ENCODE peak calls at places on chromosomes 5 and 9, in eight cellular contexts. Q is lung; F is CD4-positive, CD25-positive, alpha-beta regulatory T cell; B is tibial artery; N is cardiac muscle cell; D is neural progenitor cell; M is prostate gland; U is PC-9. J is an unnamed sample.

GRCh38 chr5:158277276-158277675 is 418.3 kb upstream of the CLINT1 start:
- DNase-seq in Q (no peak), F (no peak), B (no peak), N (no peak), D (no peak), M (no peak), U (no peak), J (no peak)

GRCh38 chr5:39192449-39193160 is 26.8 kb downstream of the FYB1 start:
- DNase-seq in Q (no peak), F (no peak), B (no peak), N (no peak), D (no peak), M (no peak), U (no peak), J (no peak)

GRCh38 chr5:54146906-54147305 is 163.5 kb downstream of the ARL15 start:
- DNase-seq in Q (no peak), F (no peak), B (no peak), N (no peak), D (no peak), M (no peak), U (no peak), J (no peak)

GRCh38 chr5:56152437-56152836 is 80.7 kb downstream of the ANKRD55 start:
- DNase-seq in Q (no peak), F (peak; percentile 74), B (no peak), N (peak; percentile 27), D (no peak), M (no peak), U (no peak), J (no peak)

GRCh38 chr9:123456011-123456410 is 100.0 kb downstream of the CRB2 start:
- DNase-seq in Q (no peak), F (no peak), B (no peak), N (no peak), D (no peak), M (no peak), U (no peak), J (no peak)

GRCh38 chr5:15646351-15646750 is 146.4 kb downstream of the FBXL7 start:
- DNase-seq in Q (no peak), F (no peak), B (no peak), N (no peak), D (no peak), M (no peak), U (no peak), J (no peak)

GRCh38 chr9:94757158-94757557 is 30.7 kb downstream of the AOPEP start:
- DNase-seq in Q (no peak), F (no peak), B (no peak), N (no peak), D (no peak), M (no peak), U (no peak), J (no peak)

GRCh38 chr5:126503602-126504104 is 80.4 kb downstream of the GRAMD2B start:
- DNase-seq in Q (no peak), F (peak; percentile 27), B (no peak), N (no peak), D (no peak), M (peak; percentile 67), U (no peak), J (no peak)

GRCh38 chr9:13845460-13845859 is 468.5 kb downstream of the NFIB start:
- DNase-seq in Q (no peak), F (no peak), B (no peak), N (no peak), D (no peak), M (no peak), U (no peak), J (no peak)

GRCh38 chr9:133238272-133238850 is 29.3 kb upstream of the OBP2B start:
- DNase-seq in Q (peak; percentile 85), F (peak; percentile 23), B (no peak), N (peak; percentile 94), D (peak; percentile 81), M (no peak), U (no peak), J (peak; percentile 100)

GRCh38 chr5:73379435-73379834 is 69.1 kb downstream of the FOXD1 start:
- DNase-seq in Q (no peak), F (no peak), B (no peak), N (no peak), D (no peak), M (no peak), U (no peak), J (no peak)

GRCh38 chr9:98010450-98010849 is 27.3 kb downstream of the ANP32B start:
- DNase-seq in Q (no peak), F (peak; percentile 24), B (no peak), N (no peak), D (peak; percentile 33), M (no peak), U (peak; percentile 59), J (peak; percentile 60)

GRCh38 chr9:107881625-107882300 is 392.2 kb upstream of the KLF4 start:
- DNase-seq in Q (no peak), F (no peak), B (no peak), N (no peak), D (no peak), M (no peak), U (no peak), J (no peak)

GRCh38 chr9:31604516-31604915 is 779.9 kb upstream of the ACO1 start:
- DNase-seq in Q (no peak), F (no peak), B (no peak), N (no peak), D (no peak), M (no peak), U (no peak), J (no peak)

GRCh38 chr5:59587489-59588337 is 305.8 kb downstream of the PDE4D start:
- DNase-seq in Q (peak; percentile 51), F (no peak), B (peak; percentile 70), N (peak; percentile 91), D (peak; percentile 91), M (peak; percentile 20), U (no peak), J (peak; percentile 33)

DNA sequence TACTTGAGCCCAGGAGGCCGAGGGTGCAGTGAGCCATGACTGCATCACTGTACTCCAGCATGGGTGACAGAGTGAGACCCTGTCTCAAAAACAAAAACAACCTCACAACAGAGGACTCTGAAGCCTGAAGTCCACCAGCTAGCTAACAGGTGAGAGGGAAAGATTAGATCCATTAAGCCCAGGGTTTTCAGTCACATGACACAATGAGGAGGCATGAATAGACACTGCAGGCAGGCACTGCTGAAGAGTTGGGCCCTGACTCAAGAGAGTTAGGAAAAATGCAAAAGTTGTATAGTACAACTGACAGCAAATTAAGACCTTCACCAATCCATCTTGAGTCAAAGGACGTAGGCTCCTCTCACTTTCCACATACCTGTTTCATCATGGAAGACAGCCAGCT is 64.9 kb downstream of the IARS1 start:
- DNase-seq in Q (no peak), F (no peak), B (no peak), N (no peak), D (no peak), M (no peak), U (no peak), J (no peak)
- H3K4me3 ChIP-seq in Q (no peak overlapping the region), F (no peak overlapping the region), B (no peak overlapping the region), N (no peak overlapping the region), D (no peak overlapping the region), M (no peak overlapping the region), U (no peak overlapping the region), J (no peak overlapping the region)

GRCh38 chr5:151134228-151134627 is 23.4 kb downstream of the ANXA6 start:
- DNase-seq in Q (no peak), F (no peak), B (no peak), N (no peak), D (no peak), M (peak; percentile 54), U (peak; percentile 41), J (no peak)
- H3K36me3 ChIP-seq in Q (peaks cover 56% of the 10 kb centered on the region), F (peaks cover 100% of the 10 kb centered on the region), B (peaks cover 100% of the 10 kb centered on the region), N (peaks cover 96% of the 10 kb centered on the region), D (no peaks in the 10 kb centered on the region), M (peaks cover 10% of the 10 kb centered on the region), U (no peaks in the 10 kb centered on the region), J (peaks cover 42% of the 10 kb centered on the region)

GRCh38 chr9:132077881-132078280 is 1.8 kb downstream of the MED27 start:
- DNase-seq in Q (no peak), F (no peak), B (no peak), N (no peak), D (no peak), M (no peak), U (no peak), J (no peak)

GRCh38 chr9:132075853-132076252 is 3.8 kb downstream of the MED27 start:
- DNase-seq in Q (no peak), F (no peak), B (no peak), N (no peak), D (no peak), M (no peak), U (no peak), J (no peak)

GRCh38 chr9:132071847-132072507 is 7.7 kb downstream of the MED27 start:
- DNase-seq in Q (no peak), F (no peak), B (no peak), N (no peak), D (no peak), M (no peak), U (no peak), J (no peak)

GRCh38 chr9:132078369-132079356 is 1.0 kb downstream of the MED27 start:
- DNase-seq in Q (no peak), F (peak; percentile 41), B (no peak), N (peak; percentile 5), D (no peak), M (peak; percentile 12), U (no peak), J (no peak)

GRCh38 chr9:132074736-132075135 is 4.9 kb downstream of the MED27 start:
- DNase-seq in Q (no peak), F (no peak), B (no peak), N (no peak), D (no peak), M (no peak), U (no peak), J (no peak)
- H3K4me3 ChIP-seq in Q (no peak overlapping the region), F (no peak overlapping the region), B (no peak overlapping the region), N (no peak overlapping the region), D (no peak overlapping the region), M (no peak overlapping the region), U (no peak overlapping the region), J (no peak overlapping the region)

GRCh38 chr5:151150484-151151262 is 6.9 kb downstream of the ANXA6 start:
- DNase-seq in Q (no peak), F (peak; percentile 83), B (no peak), N (peak; percentile 31), D (peak; percentile 33), M (no peak), U (no peak), J (no peak)

GRCh38 chr5:151153300-151153699 is 4.3 kb downstream of the ANXA6 start:
- DNase-seq in Q (no peak), F (no peak), B (no peak), N (no peak), D (no peak), M (no peak), U (no peak), J (no peak)

GRCh38 chr5:151153766-151154272 is 3.8 kb downstream of the ANXA6 start:
- DNase-seq in Q (no peak), F (peak; percentile 47), B (no peak), N (no peak), D (no peak), M (no peak), U (no peak), J (no peak)

GRCh38 chr5:151151263-151151660 is 6.3 kb downstream of the ANXA6 start:
- DNase-seq in Q (no peak), F (peak; percentile 51), B (no peak), N (no peak), D (no peak), M (no peak), U (no peak), J (no peak)

DNA sequence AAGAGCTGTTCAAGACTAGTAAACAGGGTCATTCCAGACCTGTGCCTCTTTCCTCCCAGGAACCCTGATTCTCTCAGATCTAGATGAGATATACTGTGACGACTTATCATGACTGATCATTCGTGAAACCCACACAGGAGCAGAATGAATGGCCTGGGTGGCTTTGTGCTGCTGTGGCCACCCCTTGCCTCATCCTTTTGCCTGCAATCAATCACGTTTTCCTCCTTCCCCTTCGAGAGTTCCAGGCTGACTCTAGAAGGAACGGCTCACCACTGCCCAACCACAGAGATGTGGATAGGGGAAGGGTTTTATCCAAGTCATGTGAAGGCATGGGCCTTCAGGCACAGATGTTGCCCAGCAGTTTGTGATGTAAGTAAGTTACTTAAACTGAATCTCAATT is 5.8 kb downstream of the ANXA6 start:
- DNase-seq in Q (peak; percentile 42), F (peak; percentile 41), B (peak; percentile 72), N (no peak), D (no peak), M (no peak), U (no peak), J (no peak)
- H3K36me3 ChIP-seq in Q (peaks cover 3% of the 10 kb centered on the region), F (peaks cover 10% of the 10 kb centered on the region), B (peaks cover 24% of the 10 kb centered on the region), N (peaks cover 2% of the 10 kb centered on the region), D (no peaks in the 10 kb centered on the region), M (no peaks in the 10 kb centered on the region), U (no peaks in the 10 kb centered on the region), J (peaks cover 3% of the 10 kb centered on the region)

J was measured in H7.